ENCODE peak calls at places on chromosomes 11 and 22, in seven cellular contexts. K is A549, C is WTC11, G is HCT116, U is NB4, N is GM12878, T is K562. E is an unnamed sample.

GRCh38 chr11:119374632-119375394 is 6.7 kb downstream of the USP2 start:
- DNase-seq in U (no peak), N (no peak), K (no peak), G (no peak), T (peak), C (no peak), E (peak)

GRCh38 chr11:72673943-72674828 is at the start of gene PDE2A:
- DNase-seq in G (no peak), U (no peak), T (no peak), C (no peak), N (no peak), K (no peak), E (peak)

GRCh38 chr11:44979536-44980399 is 29.1 kb upstream of the TP53I11 start:
- DNase-seq in N (no peak), U (no peak), T (no peak), C (no peak), G (peak), K (peak), E (no peak)

GRCh38 chr11:95148421-95148820 is 58.8 kb downstream of the ENDOD1 start:
- DNase-seq in N (no peak), U (no peak), K (no peak), G (no peak), T (no peak), C (no peak), E (no peak)

GRCh38 chr11:79119491-79120284 is 321.1 kb downstream of the TENM4 start:
- DNase-seq in G (no peak), T (no peak), C (no peak), K (no peak), N (no peak), U (no peak), E (peak)

GRCh38 chr11:66465371-66466224 is 1.1 kb upstream of the PELI3 start:
- DNase-seq in K (no peak), G (no peak), U (peak), C (no peak), T (no peak), N (no peak), E (no peak)

GRCh38 chr22:22576244-22576988 is 17.4 kb upstream of the PRAME start:
- DNase-seq in K (peak), G (peak), C (peak), N (no peak), U (peak), T (peak), E (peak)

GRCh38 chr11:65887723-65888162 is 528 bp downstream of the FIBP start:
- DNase-seq in N (no peak), U (no peak), C (no peak), K (no peak), T (no peak), G (no peak), E (no peak)

GRCh38 chr22:38177926-38178604 is 3.6 kb downstream of the PLA2G6 start:
- DNase-seq in T (peak), K (peak), C (no peak), N (no peak), U (peak), G (peak), E (no peak)

GRCh38 chr11:119983240-119983732 is 154.6 kb downstream of the TRIM29 start:
- DNase-seq in N (no peak), K (no peak), G (no peak), T (peak), U (no peak), C (peak), E (no peak)

GRCh38 chr11:33110083-33110482 is 51.2 kb downstream of the CSTF3 start:
- DNase-seq in C (no peak), K (no peak), N (no peak), G (no peak), T (no peak), U (no peak), E (no peak)

GRCh38 chr11:134252539-134253188 is 488 bp downstream of the THYN1 start:
- DNase-seq in C (peak), K (peak), G (no peak), N (no peak), T (no peak), U (no peak), E (peak)

GRCh38 chr22:17164392-17165024 is 5.4 kb upstream of the HDHD5 start:
- DNase-seq in G (peak), C (peak), N (no peak), K (peak), U (no peak), T (no peak), E (peak)

GRCh38 chr11:57240757-57241156 is 3.7 kb upstream of the APLNR start:
- DNase-seq in T (no peak), G (no peak), N (no peak), C (no peak), K (no peak), U (no peak), E (peak)

GRCh38 chr11:34176980-34177319 is 71.5 kb downstream of the NAT10 start:
- DNase-seq in T (no peak), G (no peak), K (no peak), U (no peak), N (no peak), C (no peak), E (no peak)

GRCh38 chr11:106644824-106645223 is 373.5 kb downstream of the GUCY1A2 start:
- DNase-seq in T (no peak), C (no peak), N (no peak), G (no peak), K (no peak), U (no peak), E (no peak)

GRCh38 chr11:30196400-30197206 is 34.2 kb upstream of the FSHB start:
- DNase-seq in U (peak), C (peak), K (peak), T (peak), G (peak), N (no peak), E (peak)

GRCh38 chr11:22337571-22338464 is at the start of gene SLC17A6:
- DNase-seq in U (peak), C (peak), N (no peak), T (peak), K (no peak), G (no peak), E (no peak)

GRCh38 chr11:115739878-115740277 is 235.7 kb upstream of the CADM1 start:
- DNase-seq in U (no peak), G (no peak), T (no peak), K (no peak), C (no peak), N (no peak), E (no peak)

GRCh38 chr22:49209452-49210195 is 618.0 kb downstream of the BRD1 start:
- DNase-seq in N (no peak), C (peak), G (no peak), T (no peak), K (no peak), U (no peak), E (peak)

GRCh38 chr11:111105566-111105965 is 140.0 kb upstream of the POU2AF2 start:
- DNase-seq in K (no peak), C (no peak), N (no peak), G (no peak), T (no peak), U (no peak), E (no peak)

GRCh38 chr11:69292221-69292648 is 1.7 kb upstream of the MYEOV start:
- DNase-seq in C (peak), K (no peak), N (no peak), G (no peak), U (peak), T (peak), E (no peak)

GRCh38 chr11:18319914-18320313 is 2.0 kb downstream of the HPS5 start:
- DNase-seq in U (no peak), G (no peak), N (no peak), K (no peak), T (no peak), C (no peak), E (no peak)

GRCh38 chr11:18321991-18322711 is at the start of the genes GTF2H1 and HPS5:
- DNase-seq in T (peak), U (peak), N (peak), C (peak), K (peak), G (peak), E (peak)

GRCh38 chr11:18321622-18321990 is 334 bp downstream of the HPS5 start:
- DNase-seq in T (no peak), U (peak), G (no peak), K (no peak), C (no peak), N (no peak), E (peak)

GRCh38 chr11:18324381-18324780 is 2.0 kb downstream of the GTF2H1 start:
- DNase-seq in U (peak), T (no peak), N (no peak), G (no peak), C (no peak), K (no peak), E (no peak)

GRCh38 chr11:18322818-18323570 is 627 bp downstream of the GTF2H1 start:
- DNase-seq in K (no peak), G (no peak), N (no peak), T (no peak), U (peak), C (no peak), E (no peak)
- TF ChIP-seq MAX in K (no peak), G (no peak), N (no peak), T (no peak), U (peak), C (no peak), E (no peak)

DNA sequence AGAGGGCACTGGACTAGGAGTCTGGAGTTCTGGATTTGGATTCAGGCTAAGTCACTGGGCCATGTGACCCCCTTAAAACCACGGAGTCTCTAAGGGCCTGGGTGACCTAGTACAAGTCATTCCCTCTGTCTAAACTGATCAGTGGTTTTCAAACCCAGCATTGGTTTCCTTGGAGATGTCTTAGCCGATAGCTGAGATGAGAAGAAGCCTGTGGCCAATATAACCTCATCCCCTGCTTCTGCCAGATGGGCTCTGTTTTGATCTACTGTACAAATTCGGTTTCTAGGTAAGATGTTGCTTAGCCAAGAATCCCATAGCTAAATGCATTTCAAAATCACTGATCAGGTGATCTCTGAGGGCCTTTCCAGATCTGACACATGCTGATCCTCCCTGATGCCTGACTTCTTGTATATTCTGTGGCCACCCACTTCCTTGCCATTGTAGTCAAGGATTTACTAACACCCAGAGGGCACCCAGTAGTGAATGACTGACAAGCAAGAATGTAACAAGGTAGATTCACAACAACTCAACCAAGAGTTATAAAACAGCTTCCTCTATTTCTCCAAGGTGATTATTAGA is 53.1 kb downstream of the GALNT18 start:
- DNase-seq in N (peak), U (no peak), K (no peak), T (no peak), C (no peak), G (no peak), E (no peak)
- TF ChIP-seq MAX in N (no peak), U (no peak), K (no peak), T (no peak), C (no peak), G (no peak), E (no peak)

GRCh38 chr22:24282401-24282800 is 11.8 kb downstream of the SPECC1L start:
- DNase-seq in N (no peak), U (no peak), G (no peak), K (no peak), C (no peak), T (no peak), E (no peak)

GRCh38 chr22:24289781-24290181 is 19.1 kb downstream of the SPECC1L start:
- DNase-seq in U (no peak), G (no peak), T (peak), K (no peak), C (no peak), N (no peak), E (no peak)

GRCh38 chr22:24284747-24285203 is 14.1 kb downstream of the SPECC1L start:
- DNase-seq in N (no peak), K (no peak), C (no peak), T (peak), G (peak), U (no peak), E (no peak)

GRCh38 chr22:24289138-24289537 is 18.5 kb downstream of the SPECC1L start:
- DNase-seq in G (no peak), C (no peak), K (no peak), U (no peak), T (no peak), N (no peak), E (no peak)

DNA sequence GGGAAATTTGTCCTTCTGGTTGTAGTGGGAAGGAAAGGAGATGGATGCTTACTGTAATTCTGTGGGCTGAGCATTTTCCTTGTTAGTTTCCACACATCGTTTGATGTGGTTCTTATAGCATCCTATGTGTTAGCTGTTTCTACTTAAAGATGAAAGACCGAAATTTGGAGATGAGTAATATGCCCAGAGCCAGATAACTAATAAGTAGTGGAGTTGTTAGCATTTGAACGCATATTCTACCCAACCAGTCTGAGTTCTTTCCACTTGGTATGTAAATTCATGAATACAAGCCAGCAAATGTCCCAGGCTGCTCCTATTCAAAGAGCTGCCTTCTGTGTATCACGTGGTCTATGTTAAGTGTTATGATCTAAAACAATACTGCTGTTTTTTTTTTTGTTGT is 14.6 kb downstream of the SPECC1L start:
- DNase-seq in K (no peak), T (no peak), N (no peak), C (no peak), U (no peak), G (peak), E (no peak)
- TF ChIP-seq MAX in K (no peak), T (no peak), N (no peak), C (no peak), U (no peak), G (no peak), E (no peak)

GRCh38 chr22:47816121-47816915 is 1053.9 kb downstream of the TBC1D22A start:
- DNase-seq in C (no peak), G (no peak), N (no peak), K (no peak), T (no peak), U (no peak), E (no peak)
- TF ChIP-seq MAX in C (no peak), G (no peak), N (no peak), K (no peak), T (no peak), U (no peak), E (no peak)

GRCh38 chr11:17852246-17852645 is 117.7 kb downstream of the KCNC1 start:
- DNase-seq in K (no peak), G (no peak), U (no peak), T (no peak), C (no peak), N (no peak), E (no peak)
- TF ChIP-seq MAX in K (no peak), G (no peak), U (no peak), T (no peak), C (no peak), N (no peak), E (no peak)

GRCh38 chr11:11416502-11416901 is 63.5 kb upstream of the CSNK2A3 start:
- DNase-seq in N (no peak), K (no peak), C (no peak), G (no peak), U (peak), T (no peak), E (no peak)

GRCh38 chr11:11415786-11416390 is 62.8 kb upstream of the CSNK2A3 start:
- DNase-seq in K (no peak), C (no peak), U (no peak), G (no peak), T (no peak), N (no peak), E (no peak)

GRCh38 chr11:11413776-11414175 is 60.7 kb upstream of the CSNK2A3 start:
- DNase-seq in U (no peak), T (no peak), C (no peak), G (no peak), K (no peak), N (no peak), E (no peak)

GRCh38 chr11:11416917-11417316 is 63.9 kb upstream of the CSNK2A3 start:
- DNase-seq in G (no peak), U (peak), K (peak), C (no peak), N (no peak), T (no peak), E (no peak)

GRCh38 chr11:11414996-11415395 is 61.9 kb upstream of the CSNK2A3 start:
- DNase-seq in K (no peak), N (no peak), U (peak), G (no peak), C (no peak), T (no peak), E (no peak)
- TF ChIP-seq MAX in K (no peak), N (no peak), U (no peak), G (no peak), C (no peak), T (no peak), E (no peak)

DNA sequence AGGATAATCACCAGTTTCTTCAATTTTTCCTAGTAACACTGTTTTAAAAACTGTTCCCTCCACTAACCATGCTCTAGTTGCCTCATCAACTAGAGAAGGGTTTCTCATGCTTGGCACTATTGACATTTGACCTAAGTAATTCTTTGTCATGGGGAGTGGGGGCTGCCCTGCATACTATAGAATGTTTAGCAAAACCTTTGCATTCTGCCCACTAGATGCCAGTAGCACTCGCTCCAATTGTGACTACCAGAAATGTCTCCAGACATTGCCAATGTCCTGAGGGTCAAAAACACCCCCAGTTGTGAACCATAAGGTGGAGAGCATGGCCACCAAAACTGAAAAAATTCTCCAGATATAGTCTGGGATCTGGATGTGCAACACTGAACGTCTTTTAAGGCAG is 27.6 kb upstream of the BMAL1 start:
- DNase-seq in C (peak), N (no peak), T (no peak), U (no peak), G (no peak), K (no peak), E (no peak)
- TF ChIP-seq MAX in C (no peak), N (no peak), T (no peak), U (no peak), G (no peak), K (no peak), E (no peak)

GRCh38 chr11:42311504-42311903 is 852.1 kb upstream of the LRRC4C start:
- DNase-seq in T (no peak), N (no peak), K (no peak), C (no peak), G (no peak), U (no peak), E (no peak)

GRCh38 chr11:42315846-42316245 is 856.4 kb upstream of the LRRC4C start:
- DNase-seq in N (no peak), C (no peak), T (no peak), K (no peak), U (no peak), G (no peak), E (no peak)

GRCh38 chr11:42319926-42320325 is 860.5 kb upstream of the LRRC4C start:
- DNase-seq in N (no peak), T (no peak), G (no peak), C (no peak), K (no peak), U (no peak), E (no peak)

GRCh38 chr11:42311944-42312343 is 852.5 kb upstream of the LRRC4C start:
- DNase-seq in K (no peak), G (no peak), T (no peak), C (no peak), N (no peak), U (no peak), E (no peak)

DNA sequence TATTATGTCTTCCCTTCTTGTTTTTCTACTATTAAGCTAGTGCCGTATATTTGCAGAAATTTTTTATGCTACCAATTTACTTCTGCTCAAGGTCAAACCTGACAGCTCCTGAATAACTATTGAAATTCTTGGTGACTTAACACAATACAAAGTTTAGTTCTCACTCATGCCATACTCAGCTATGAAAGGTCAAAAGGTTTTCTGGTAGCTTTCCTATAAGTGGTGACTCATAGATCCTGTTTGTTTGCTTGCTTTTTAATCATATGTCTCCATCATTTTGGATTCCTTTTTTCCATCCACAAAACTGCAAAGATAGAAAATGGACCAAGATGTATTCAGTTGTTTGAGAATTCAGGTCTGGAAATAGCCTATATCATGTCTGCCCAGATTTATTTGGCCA is 855.8 kb upstream of the LRRC4C start:
- DNase-seq in K (no peak), C (no peak), U (no peak), N (no peak), T (no peak), G (no peak), E (no peak)
- TF ChIP-seq MAX in K (no peak), C (no peak), U (no peak), N (no peak), T (no peak), G (no peak), E (no peak)

E was measured in SK-N-SH.